ENCODE peak calls at places on chromosomes 16 and 17, in five cellular contexts. Z, N, Q, K and W are unnamed samples.

GRCh38 chr17:37084375-37084774 is 135.6 kb downstream of the AATF start:
- DNase-seq in N (no peak), Z (no peak), Q (no peak), K (no peak), W (no peak)

GRCh38 chr17:56786989-56787482 is 46.7 kb downstream of the C17orf67 start:
- DNase-seq in Q (no peak), K (no peak), N (no peak), Z (peak; percentile 58), W (peak; percentile 79)

GRCh38 chr17:3894927-3895343 is 2.1 kb upstream of the CAMKK1 start:
- DNase-seq in Z (no peak), K (no peak), Q (peak; percentile 68), N (no peak), W (no peak)

GRCh38 chr16:1771864-1772361 is 570 bp upstream of the NME3 start:
- DNase-seq in Z (no peak), N (no peak), Q (no peak), K (no peak), W (no peak)

GRCh38 chr16:83791916-83792315 is 15.9 kb upstream of the HSBP1 start:
- DNase-seq in Q (no peak), K (no peak), N (no peak), Z (no peak), W (no peak)

GRCh38 chr17:30170415-30170987 is 53.9 kb downstream of the NSRP1 start:
- DNase-seq in Z (no peak), Q (no peak), K (no peak), N (no peak), W (no peak)

GRCh38 chr16:23650674-23651073 is 9.4 kb downstream of the DCTN5 start:
- DNase-seq in K (no peak), N (no peak), Q (no peak), Z (no peak), W (peak; percentile 3)

GRCh38 chr16:85350973-85351372 is 238.7 kb upstream of the CIBAR2 start:
- DNase-seq in Q (peak; percentile 98), K (peak; percentile 98), Z (peak; percentile 93), N (no peak), W (peak; percentile 66)

GRCh38 chr16:86772671-86773338 is 194.5 kb downstream of the FOXL1 start:
- DNase-seq in K (peak; percentile 49), N (no peak), Q (no peak), Z (no peak), W (peak; percentile 78)

GRCh38 chr17:62627904-62628603 is 584 bp downstream of the MRC2 start:
- DNase-seq in Q (no peak), Z (peak; percentile 3), N (no peak), K (peak; percentile 87), W (peak; percentile 54)

GRCh38 chr17:82101767-82102679 is 4.0 kb upstream of the FASN start:
- DNase-seq in Z (peak; percentile 41), N (no peak), Q (peak; percentile 73), K (no peak), W (no peak)

GRCh38 chr16:86942469-86943175 is 364.3 kb downstream of the FOXL1 start:
- DNase-seq in N (no peak), K (no peak), Q (no peak), Z (no peak), W (peak; percentile 83)

GRCh38 chr17:31415004-31415454 is 23.6 kb downstream of the RAB11FIP4 start:
- DNase-seq in K (no peak), N (no peak), Q (no peak), Z (no peak), W (no peak)

GRCh38 chr17:72590382-72590781 is 469.6 kb downstream of the SOX9 start:
- DNase-seq in N (no peak), Q (no peak), Z (no peak), K (no peak), W (peak; percentile 43)

GRCh38 chr17:67629963-67630320 is 87.8 kb upstream of the NOL11 start:
- DNase-seq in K (no peak), Q (no peak), N (no peak), Z (no peak), W (peak; percentile 43)

GRCh38 chr16:84604477-84605013 is 13.3 kb downstream of the COTL1 start:
- DNase-seq in N (no peak), Z (no peak), K (no peak), Q (no peak), W (no peak)

GRCh38 chr17:1049446-1050225 is 52.7 kb downstream of the TIMM22 start:
- DNase-seq in Z (no peak), K (no peak), N (no peak), Q (no peak), W (no peak)

GRCh38 chr16:5064915-5065314 is 841 bp downstream of the C16orf89 start:
- DNase-seq in Z (peak; percentile 25), Q (peak; percentile 82), N (no peak), K (peak; percentile 14), W (peak; percentile 26)

GRCh38 chr17:50452627-50453300 is 15.9 kb downstream of the CHAD start:
- DNase-seq in N (no peak), Z (no peak), Q (no peak), K (no peak), W (no peak)

GRCh38 chr17:77882481-77883212 is 75.9 kb upstream of the TNRC6C start:
- DNase-seq in Z (peak; percentile 9), Q (peak; percentile 44), N (no peak), K (peak; percentile 77), W (peak; percentile 85)

DNA sequence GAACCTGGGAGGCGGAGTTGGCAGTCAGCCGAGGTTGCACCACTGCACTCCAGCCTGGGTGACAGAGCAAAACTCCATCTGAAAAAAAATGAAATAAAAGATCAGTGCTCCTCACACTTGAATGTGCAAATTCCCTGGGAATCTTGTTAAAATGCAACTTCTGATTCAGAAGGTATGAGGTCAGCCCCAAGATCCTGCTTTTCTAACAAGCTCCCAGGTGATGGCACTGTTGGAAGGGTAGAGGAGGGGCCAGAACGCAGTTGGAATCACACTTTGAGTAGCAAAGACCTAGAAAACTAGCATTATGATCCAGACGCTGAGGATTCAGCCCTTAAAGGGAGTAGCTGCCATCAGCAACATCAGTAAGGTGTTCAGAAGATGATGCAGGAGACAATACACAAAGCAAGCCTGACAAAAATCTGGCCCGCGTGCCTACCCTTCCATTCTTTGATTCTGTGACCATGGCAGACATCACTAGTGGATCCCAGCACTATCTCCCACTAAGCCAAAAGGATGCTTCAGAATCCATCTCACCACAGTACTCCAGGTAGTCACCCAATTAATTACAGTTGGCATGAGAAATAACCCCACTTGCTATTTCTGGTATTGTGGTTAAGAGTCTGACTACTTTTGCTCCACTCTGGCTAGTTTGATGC is 33.1 kb upstream of the MEIOC start:
- DNase-seq in N (no peak), K (peak; percentile 5), Z (no peak), Q (no peak), W (no peak)
- TF ChIP-seq CTCF in N (no peak), K (no peak), Z (no peak), Q (no peak), W (peak; percentile 10)

GRCh38 chr16:63461248-63461841 is 1425.1 kb upstream of the CDH8 start:
- DNase-seq in Q (no peak), Z (no peak), N (peak; percentile 12), K (no peak), W (peak; percentile 44)
- TF ChIP-seq CTCF in Q (no peak), Z (no peak), N (peak; percentile 75), K (no peak), W (peak; percentile 35)

DNA sequence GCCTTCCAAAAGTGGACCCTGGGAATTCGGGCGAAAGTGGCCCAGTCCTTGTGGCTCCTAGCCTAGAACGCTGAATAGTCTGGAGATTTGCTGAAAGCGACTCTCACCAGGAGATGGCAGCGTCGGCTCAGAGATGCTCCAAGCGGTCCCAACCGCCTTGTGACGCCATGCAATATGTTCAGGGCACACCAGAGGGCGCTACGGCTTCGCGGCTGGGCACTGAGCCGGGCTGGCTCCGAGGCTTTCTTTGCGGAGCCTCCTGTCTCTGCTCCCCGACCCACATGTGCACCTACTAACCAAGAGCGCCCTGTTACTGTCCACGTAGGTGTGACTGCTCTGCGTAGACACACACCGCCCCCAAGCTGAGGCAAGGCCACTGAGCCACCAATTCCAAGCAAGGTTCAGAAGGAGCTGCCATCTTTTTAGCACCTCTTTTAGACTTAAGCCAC is 36.9 kb downstream of the SYCE1L start:
- DNase-seq in N (peak; percentile 89), Q (peak; percentile 90), K (peak; percentile 91), Z (peak; percentile 93), W (peak; percentile 65)
- TF ChIP-seq CTCF in N (peak; percentile 100), Q (peak; percentile 100), K (peak; percentile 99), Z (peak; percentile 100), W (peak; percentile 99)

GRCh38 chr16:70467113-70467512 is 12.7 kb downstream of the FCSK start:
- DNase-seq in Z (no peak), Q (no peak), N (no peak), K (no peak), W (no peak)
- TF ChIP-seq CTCF in Z (no peak), Q (no peak), N (no peak), K (no peak), W (peak; percentile 3)

GRCh38 chr16:28527985-28528384 is 10.8 kb downstream of the NUPR1 start:
- DNase-seq in Z (no peak), K (no peak), N (no peak), Q (no peak), W (no peak)

GRCh38 chr16:28526201-28527099 is 12.3 kb downstream of the NUPR1 start:
- DNase-seq in Z (no peak), Q (no peak), N (no peak), K (no peak), W (no peak)

GRCh38 chr16:28521436-28521835 is 14.8 kb upstream of the IL27 start:
- DNase-seq in Z (no peak), N (no peak), Q (no peak), K (no peak), W (no peak)

GRCh38 chr16:28522792-28523191 is 16.0 kb downstream of the NUPR1 start:
- DNase-seq in K (no peak), Q (no peak), Z (no peak), N (no peak), W (no peak)

DNA sequence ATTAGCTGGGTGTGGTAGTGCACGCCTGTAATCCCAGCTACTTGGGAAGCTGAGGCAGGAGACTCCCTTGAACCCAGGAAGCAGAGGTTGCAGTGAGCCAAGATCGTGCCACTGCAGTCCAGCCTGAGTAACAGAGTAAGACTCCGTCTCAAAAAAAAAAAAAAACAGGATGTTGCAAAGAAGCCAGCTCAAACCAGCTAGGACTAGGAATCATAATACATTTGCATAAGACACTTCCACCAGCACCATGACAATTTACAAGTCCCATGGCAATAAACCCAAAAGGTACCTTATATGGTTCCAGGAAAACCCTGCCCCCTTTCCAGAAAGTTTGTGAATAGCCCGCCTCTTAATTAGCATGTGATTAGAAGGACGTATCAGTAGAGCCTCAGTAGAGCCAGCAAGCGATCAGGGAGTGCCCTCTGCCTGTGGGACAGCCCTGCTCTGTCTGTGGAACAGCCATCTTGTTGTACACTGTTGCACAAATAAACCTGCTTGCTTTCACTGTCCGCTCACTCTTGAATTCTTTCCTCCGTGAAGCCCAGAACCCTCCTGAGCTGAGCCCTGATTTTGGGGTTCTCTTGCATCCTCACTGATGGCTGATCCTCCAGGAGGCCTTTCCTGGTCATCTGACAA is 14.1 kb downstream of the NUPR1 start:
- DNase-seq in K (no peak), Q (no peak), Z (no peak), N (no peak), W (no peak)
- TF ChIP-seq CTCF in K (no peak), Q (no peak), Z (no peak), N (no peak), W (no peak)

GRCh38 chr17:45284176-45285140 is 22.6 kb upstream of the SPATA32 start:
- DNase-seq in Q (peak; percentile 68), N (no peak), Z (peak; percentile 56), K (peak; percentile 85), W (no peak)
- TF ChIP-seq CTCF in Q (no peak), N (peak; percentile 19), Z (peak; percentile 41), K (no peak), W (peak; percentile 61)